ENCODE peak calls at places on chromosomes 6 and 20, in four cellular contexts. L, E, I and A are unnamed samples.

GRCh38 chr6:106527979-106528378 is 101.3 kb downstream of the RTN4IP1 start:
- DNase-seq in L (peak), E (no peak), I (peak), A (peak)

GRCh38 chr20:62953167-62953838 is 794 bp downstream of the SLC17A9 start:
- DNase-seq in L (no peak), E (no peak), I (no peak), A (no peak)

GRCh38 chr6:127518710-127519468 is at the start of gene MTCL3:
- DNase-seq in L (peak), E (peak), I (no peak), A (peak)

GRCh38 chr20:33947709-33948295 is 45.9 kb upstream of the RALY start:
- DNase-seq in L (peak), E (no peak), I (peak), A (peak)

GRCh38 chr20:50491926-50492634 is 18.1 kb upstream of the PTPN1 start:
- DNase-seq in L (peak), E (no peak), I (no peak), A (peak)

GRCh38 chr6:106451419-106451818 is 90.9 kb downstream of the CRYBG1 start:
- DNase-seq in L (peak), E (no peak), I (no peak), A (peak)

GRCh38 chr20:51696304-51697118 is 71.7 kb downstream of the ATP9A start:
- DNase-seq in L (peak), E (no peak), I (no peak), A (peak)

GRCh38 chr20:64079273-64080012 is at the start of gene RGS19:
- DNase-seq in L (peak), E (peak), I (no peak), A (peak)

GRCh38 chr6:29750709-29751108 is 27.5 kb downstream of the HLA-F start:
- DNase-seq in L (no peak), E (no peak), I (no peak), A (no peak)

GRCh38 chr20:39611901-39612300 is 649.8 kb downstream of the DHX35 start:
- DNase-seq in L (no peak), E (no peak), I (no peak), A (no peak)

GRCh38 chr6:26475823-26476729 is 18.3 kb downstream of the BTN2A1 start:
- DNase-seq in L (no peak), E (no peak), I (no peak), A (peak)

GRCh38 chr6:20808439-20808838 is 274.2 kb downstream of the CDKAL1 start:
- DNase-seq in L (no peak), E (no peak), I (no peak), A (no peak)

GRCh38 chr20:63129376-63129965 is 86.5 kb downstream of the YTHDF1 start:
- DNase-seq in L (no peak), E (peak), I (no peak), A (no peak)

GRCh38 chr6:14450133-14451040 is 332.8 kb downstream of the CD83 start:
- DNase-seq in L (no peak), E (no peak), I (no peak), A (no peak)

GRCh38 chr6:108737594-108738546 is 110.4 kb upstream of the ARMC2 start:
- DNase-seq in L (peak), E (no peak), I (peak), A (peak)

GRCh38 chr6:31125162-31125561 is 4.9 kb upstream of the CDSN start:
- DNase-seq in L (peak), E (peak), I (no peak), A (peak)

GRCh38 chr6:24738732-24739131 is 19.8 kb upstream of the C6orf62 start:
- DNase-seq in L (no peak), E (no peak), I (no peak), A (no peak)

GRCh38 chr20:62662422-62662821 is 20.1 kb downstream of the SLCO4A1 start:
- DNase-seq in L (no peak), E (no peak), I (no peak), A (peak)

GRCh38 chr6:41056768-41057490 is 3.9 kb downstream of the APOBEC2 start:
- DNase-seq in L (no peak), E (no peak), I (no peak), A (no peak)

GRCh38 chr6:21522773-21523490 is 70.6 kb upstream of the SOX4 start:
- DNase-seq in L (no peak), E (no peak), I (no peak), A (no peak)

GRCh38 chr20:635609-636338 is 17.2 kb downstream of the SRXN1 start:
- DNase-seq in L (no peak), E (no peak), I (no peak), A (no peak)

GRCh38 chr20:59299961-59300340 is 460 bp upstream of the EDN3 start:
- DNase-seq in L (no peak), E (no peak), I (no peak), A (no peak)

GRCh38 chr6:117919775-117920492 is 12.9 kb downstream of the SLC35F1 start:
- DNase-seq in L (no peak), E (peak), I (no peak), A (no peak)
- H3K4me3 ChIP-seq in L (peak), E (no peak), I (peak), A (no peak)

GRCh38 chr6:3013486-3013885 is 13.8 kb downstream of the NQO2 start:
- DNase-seq in L (peak), E (peak), I (no peak), A (peak)
- TF ChIP-seq CTCF in L (no peak), E (no peak), I (no peak), A (no peak)

DNA sequence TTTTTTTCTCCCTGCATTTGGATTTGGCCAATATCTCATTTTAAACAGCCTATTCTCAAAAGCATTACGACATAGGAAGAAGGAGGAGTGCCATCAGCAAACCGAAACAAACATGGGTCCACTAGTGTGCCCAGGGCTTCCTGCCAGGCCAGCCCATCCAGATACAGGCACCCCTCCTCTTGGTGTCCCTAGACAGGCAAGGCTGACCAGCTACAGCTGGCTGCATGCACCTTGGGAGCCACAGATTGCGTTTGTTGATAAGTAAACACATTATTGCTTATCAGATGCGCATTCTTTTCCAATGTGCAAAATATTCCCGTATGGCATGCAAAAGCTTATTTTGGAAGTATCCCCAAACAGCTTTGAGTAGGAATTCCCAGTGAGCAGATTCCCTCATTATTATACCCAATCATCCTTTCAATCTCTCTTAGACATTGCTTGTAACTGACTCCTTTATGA is 184.4 kb upstream of the MARCKS start:
- DNase-seq in L (peak), E (peak), I (no peak), A (no peak)
- H3K4me3 ChIP-seq in L (peak), E (no peak), I (peak), A (peak)

DNA sequence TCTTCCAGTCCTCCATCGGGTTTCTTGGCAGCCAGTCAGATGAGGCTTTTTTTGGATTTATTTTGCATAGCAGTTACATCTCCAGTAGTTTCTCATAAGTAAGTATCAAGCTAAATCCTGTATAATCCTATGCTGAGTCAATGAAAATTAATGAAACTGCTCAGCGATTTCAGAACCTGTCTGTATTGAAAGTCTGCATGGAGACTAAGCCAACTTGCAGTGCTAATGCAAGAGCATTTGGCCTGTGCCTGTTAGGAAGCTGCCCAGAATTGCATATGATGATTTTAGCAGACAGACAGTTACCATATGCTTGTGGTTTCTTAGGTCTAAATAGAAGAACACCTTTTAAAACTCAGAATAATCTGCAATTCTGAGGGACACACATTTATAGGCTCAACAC is 25.2 kb upstream of the LRRN4 start:
- DNase-seq in L (no peak), E (no peak), I (no peak), A (no peak)
- TF ChIP-seq CTCF in L (no peak), E (no peak), I (no peak), A (no peak)

DNA sequence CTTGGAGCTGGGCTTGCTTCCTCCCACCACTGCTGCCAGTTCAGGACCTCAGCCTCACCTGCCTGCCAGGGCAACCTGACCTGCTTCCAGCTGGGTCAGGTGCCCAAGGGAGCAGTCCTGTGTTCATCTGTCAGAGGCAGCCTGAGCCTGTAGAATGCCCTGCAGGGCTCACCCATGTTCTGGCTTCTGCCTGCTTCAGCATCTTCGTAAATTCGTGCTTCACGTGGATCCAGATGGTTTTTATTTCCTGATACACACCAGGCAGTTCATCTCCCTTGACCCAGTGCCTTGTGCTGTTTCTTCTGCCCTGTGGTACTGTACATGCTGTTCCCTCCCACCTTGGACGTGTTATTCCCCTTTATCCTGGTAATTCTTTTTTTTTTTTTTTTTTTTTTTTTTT is 50.2 kb downstream of the ARID1B start:
- DNase-seq in L (peak), E (no peak), I (no peak), A (peak)
- H3K4me3 ChIP-seq in L (no peak), E (no peak), I (no peak), A (no peak)